ENCODE peak calls at places on chromosomes 7 and 10, in nine cellular contexts. V, X, K, G, O, A, D, W and Y are unnamed samples.

GRCh38 chr10:71176661-71177060 is 35.7 kb upstream of the UNC5B start:
- DNase-seq in O (no peak), K (no peak), W (no peak), D (no peak), X (no peak), G (no peak), A (no peak), V (no peak), Y (no peak)

GRCh38 chr10:28370107-28370835 is 67.4 kb upstream of the MPP7 start:
- DNase-seq in O (no peak), G (peak; percentile 96), D (no peak), A (no peak), W (no peak), X (no peak), V (no peak), K (no peak), Y (no peak)

GRCh38 chr7:136874393-136875032 is 6.1 kb downstream of the CHRM2 start:
- DNase-seq in V (no peak), X (no peak), O (no peak), A (no peak), W (peak; percentile 32), K (no peak), D (no peak), G (peak; percentile 25), Y (no peak)

GRCh38 chr7:123645516-123645915 is 10.2 kb upstream of the LMOD2 start:
- DNase-seq in W (no peak), D (no peak), A (no peak), V (no peak), X (no peak), K (peak; percentile 37), G (no peak), O (no peak), Y (no peak)

GRCh38 chr7:152891160-152891621 is 131.6 kb downstream of the ACTR3B start:
- DNase-seq in A (no peak), G (no peak), V (no peak), K (no peak), D (no peak), O (no peak), X (no peak), W (no peak), Y (no peak)

GRCh38 chr7:2465928-2466327 is 10.3 kb downstream of the GRIFIN start:
- DNase-seq in K (no peak), X (no peak), A (no peak), O (no peak), V (no peak), D (no peak), G (no peak), W (no peak), Y (no peak)

GRCh38 chr10:4586756-4587155 is 239.3 kb upstream of the AKR1E2 start:
- DNase-seq in K (no peak), A (no peak), X (no peak), D (peak; percentile 36), W (peak; percentile 51), V (no peak), G (peak; percentile 5), O (no peak), Y (no peak)

GRCh38 chr7:893686-894085 is 17.3 kb downstream of the GET4 start:
- DNase-seq in X (no peak), A (no peak), V (no peak), O (no peak), W (no peak), G (no peak), K (no peak), D (no peak), Y (no peak)

GRCh38 chr10:59808896-59809643 is 55.8 kb upstream of the MRLN start:
- DNase-seq in G (peak; percentile 84), K (peak; percentile 75), A (peak; percentile 44), O (no peak), X (peak; percentile 17), D (no peak), W (peak; percentile 59), V (peak; percentile 28), Y (peak; percentile 18)

GRCh38 chr10:73906524-73907447 is 4.1 kb upstream of the PLAU start:
- DNase-seq in W (peak; percentile 99), O (no peak), V (no peak), G (peak; percentile 57), A (peak; percentile 61), K (peak; percentile 62), D (peak; percentile 96), X (no peak), Y (no peak)

GRCh38 chr7:124924906-124925305 is 4.7 kb downstream of the POT1 start:
- DNase-seq in V (no peak), G (no peak), K (no peak), A (no peak), O (no peak), W (no peak), D (no peak), X (no peak), Y (no peak)

GRCh38 chr7:259751-260405 is 30.1 kb upstream of the FOXL3 start:
- DNase-seq in W (no peak), D (no peak), X (no peak), V (no peak), A (no peak), K (no peak), O (no peak), G (no peak), Y (no peak)

GRCh38 chr10:11012880-11013279 is 4.8 kb upstream of the CELF2 start:
- DNase-seq in X (no peak), O (no peak), K (no peak), G (peak; percentile 37), W (no peak), A (no peak), V (no peak), D (no peak), Y (no peak)

GRCh38 chr7:134919240-134919641 is 67.1 kb upstream of the AGBL3 start:
- DNase-seq in G (no peak), W (peak; percentile 74), A (no peak), D (no peak), V (no peak), K (no peak), O (no peak), X (no peak), Y (no peak)

GRCh38 chr7:53422291-53422690 is 386.9 kb downstream of the POM121L12 start:
- DNase-seq in G (no peak), D (no peak), K (no peak), O (no peak), W (no peak), A (no peak), X (no peak), V (no peak), Y (no peak)